ENCODE peak calls at places on chromosomes 16 and 17, in seven cellular contexts. One of them, this sample, is unnamed.
A peak's percentile ranks its signal among the peaks of the same experiment; 100 is the strongest.

GRCh38 chr17:39633570-39634183 is 3.3 kb upstream of the STARD3 start:
- DNase-seq in CD8-positive, alpha-beta T cell: no peak
- DNase-seq in small intestine: no peak
- DNase-seq in heart left ventricle: no peak
- DNase-seq in SK-N-SH: no peak
- DNase-seq in left ventricle myocardium inferior: no peak
- DNase-seq in adrenal gland: no peak
- DNase-seq in this sample: no peak

GRCh38 chr17:29291163-29291752 is 2.7 kb downstream of the NUFIP2 start:
- DNase-seq in heart left ventricle: no peak
- DNase-seq in CD8-positive, alpha-beta T cell: no peak
- DNase-seq in small intestine: peak; percentile 80
- DNase-seq in adrenal gland: no peak
- DNase-seq in left ventricle myocardium inferior: no peak
- DNase-seq in SK-N-SH: peak; percentile 50
- DNase-seq in this sample: no peak

GRCh38 chr17:58007781-58008706 is 998 bp upstream of the SRSF1 start:
- DNase-seq in small intestine: no peak
- DNase-seq in left ventricle myocardium inferior: no peak
- DNase-seq in heart left ventricle: no peak
- DNase-seq in CD8-positive, alpha-beta T cell: no peak
- DNase-seq in adrenal gland: no peak
- DNase-seq in SK-N-SH: peak; percentile 45
- DNase-seq in this sample: no peak

GRCh38 chr16:68936729-68937631 is 93.6 kb downstream of the TANGO6 start:
- DNase-seq in SK-N-SH: no peak
- DNase-seq in adrenal gland: no peak
- DNase-seq in left ventricle myocardium inferior: no peak
- DNase-seq in small intestine: no peak
- DNase-seq in CD8-positive, alpha-beta T cell: no peak
- DNase-seq in heart left ventricle: no peak
- DNase-seq in this sample: no peak

GRCh38 chr17:63405741-63406261 is 40.3 kb downstream of the CYB561 start:
- DNase-seq in heart left ventricle: no peak
- DNase-seq in left ventricle myocardium inferior: no peak
- DNase-seq in CD8-positive, alpha-beta T cell: no peak
- DNase-seq in adrenal gland: no peak
- DNase-seq in SK-N-SH: peak; percentile 54
- DNase-seq in small intestine: peak; percentile 67
- DNase-seq in this sample: no peak

GRCh38 chr16:4790871-4791270 is 2.7 kb upstream of the SEPTIN12 start:
- DNase-seq in CD8-positive, alpha-beta T cell: no peak
- DNase-seq in small intestine: no peak
- DNase-seq in left ventricle myocardium inferior: no peak
- DNase-seq in heart left ventricle: no peak
- DNase-seq in SK-N-SH: no peak
- DNase-seq in adrenal gland: no peak
- DNase-seq in this sample: no peak

GRCh38 chr16:85205747-85206471 is 93.6 kb upstream of the CIBAR2 start:
- DNase-seq in adrenal gland: peak; percentile 70
- DNase-seq in small intestine: peak; percentile 63
- DNase-seq in CD8-positive, alpha-beta T cell: no peak
- DNase-seq in SK-N-SH: peak; percentile 73
- DNase-seq in heart left ventricle: no peak
- DNase-seq in left ventricle myocardium inferior: no peak
- DNase-seq in this sample: no peak

GRCh38 chr17:16599537-16599936 is 30.5 kb upstream of the ZNF287 start:
- DNase-seq in SK-N-SH: no peak
- DNase-seq in adrenal gland: no peak
- DNase-seq in CD8-positive, alpha-beta T cell: no peak
- DNase-seq in heart left ventricle: no peak
- DNase-seq in left ventricle myocardium inferior: no peak
- DNase-seq in small intestine: peak; percentile 72
- DNase-seq in this sample: no peak

GRCh38 chr16:49763826-49764225 is 92.1 kb downstream of the ZNF423 start:
- DNase-seq in SK-N-SH: no peak
- DNase-seq in small intestine: no peak
- DNase-seq in left ventricle myocardium inferior: no peak
- DNase-seq in adrenal gland: no peak
- DNase-seq in heart left ventricle: no peak
- DNase-seq in CD8-positive, alpha-beta T cell: no peak
- DNase-seq in this sample: no peak

GRCh38 chr17:81572499-81573030 is 20.4 kb upstream of the FAAP100 start:
- DNase-seq in adrenal gland: no peak
- DNase-seq in left ventricle myocardium inferior: no peak
- DNase-seq in heart left ventricle: no peak
- DNase-seq in small intestine: no peak
- DNase-seq in CD8-positive, alpha-beta T cell: no peak
- DNase-seq in SK-N-SH: no peak
- DNase-seq in this sample: no peak

GRCh38 chr17:38869647-38870258 is at the start of gene LASP1:
- DNase-seq in small intestine: peak; percentile 89
- DNase-seq in CD8-positive, alpha-beta T cell: peak; percentile 96
- DNase-seq in left ventricle myocardium inferior: peak; percentile 90
- DNase-seq in SK-N-SH: peak; percentile 96
- DNase-seq in heart left ventricle: peak; percentile 93
- DNase-seq in adrenal gland: peak; percentile 82
- DNase-seq in this sample: peak; percentile 88

GRCh38 chr17:72117748-72118587 is 2.9 kb upstream of the SOX9 start:
- DNase-seq in heart left ventricle: no peak
- DNase-seq in SK-N-SH: peak; percentile 41
- DNase-seq in small intestine: peak; percentile 20
- DNase-seq in CD8-positive, alpha-beta T cell: no peak
- DNase-seq in left ventricle myocardium inferior: no peak
- DNase-seq in adrenal gland: no peak
- DNase-seq in this sample: no peak

GRCh38 chr16:19153876-19154275 is 14.2 kb upstream of the SYT17 start:
- DNase-seq in adrenal gland: no peak
- DNase-seq in small intestine: no peak
- DNase-seq in CD8-positive, alpha-beta T cell: no peak
- DNase-seq in left ventricle myocardium inferior: no peak
- DNase-seq in SK-N-SH: peak; percentile 33
- DNase-seq in heart left ventricle: no peak
- DNase-seq in this sample: no peak

GRCh38 chr17:61459968-61460718 is 7.9 kb downstream of the TBX4 start:
- DNase-seq in heart left ventricle: no peak
- DNase-seq in small intestine: no peak
- DNase-seq in SK-N-SH: no peak
- DNase-seq in left ventricle myocardium inferior: no peak
- DNase-seq in adrenal gland: no peak
- DNase-seq in CD8-positive, alpha-beta T cell: no peak
- DNase-seq in this sample: peak; percentile 36

GRCh38 chr17:79568661-79569060 is 42.2 kb downstream of the RBFOX3 start:
- DNase-seq in SK-N-SH: no peak
- DNase-seq in small intestine: no peak
- DNase-seq in adrenal gland: no peak
- DNase-seq in left ventricle myocardium inferior: no peak
- DNase-seq in heart left ventricle: no peak
- DNase-seq in CD8-positive, alpha-beta T cell: no peak
- DNase-seq in this sample: no peak

GRCh38 chr17:39385040-39385439 is 16.4 kb downstream of the FBXL20 start:
- DNase-seq in SK-N-SH: no peak
- DNase-seq in CD8-positive, alpha-beta T cell: no peak
- DNase-seq in small intestine: no peak
- DNase-seq in heart left ventricle: no peak
- DNase-seq in left ventricle myocardium inferior: no peak
- DNase-seq in adrenal gland: no peak
- DNase-seq in this sample: no peak

GRCh38 chr16:27698266-27698665 is 148.3 kb downstream of the KATNIP start:
- DNase-seq in heart left ventricle: no peak
- DNase-seq in SK-N-SH: no peak
- DNase-seq in adrenal gland: no peak
- DNase-seq in left ventricle myocardium inferior: no peak
- DNase-seq in CD8-positive, alpha-beta T cell: no peak
- DNase-seq in small intestine: peak; percentile 17
- DNase-seq in this sample: no peak

GRCh38 chr17:50258647-50259483 is 15.4 kb upstream of the TMEM92 start:
- DNase-seq in left ventricle myocardium inferior: no peak
- DNase-seq in heart left ventricle: no peak
- DNase-seq in CD8-positive, alpha-beta T cell: peak; percentile 42
- DNase-seq in adrenal gland: no peak
- DNase-seq in SK-N-SH: peak; percentile 85
- DNase-seq in small intestine: no peak
- DNase-seq in this sample: peak; percentile 51

GRCh38 chr17:79865351-79866210 is 26.3 kb upstream of the CBX4 start:
- DNase-seq in heart left ventricle: no peak
- DNase-seq in adrenal gland: no peak
- DNase-seq in CD8-positive, alpha-beta T cell: no peak
- DNase-seq in left ventricle myocardium inferior: no peak
- DNase-seq in small intestine: no peak
- DNase-seq in SK-N-SH: peak; percentile 19
- DNase-seq in this sample: peak; percentile 85

GRCh38 chr16:19677403-19677802 is 40.6 kb downstream of the KNOP1 start:
- DNase-seq in small intestine: no peak
- DNase-seq in left ventricle myocardium inferior: peak; percentile 32
- DNase-seq in CD8-positive, alpha-beta T cell: no peak
- DNase-seq in heart left ventricle: peak; percentile 51
- DNase-seq in adrenal gland: no peak
- DNase-seq in SK-N-SH: no peak
- DNase-seq in this sample: no peak

GRCh38 chr17:9932481-9932880 is 27.4 kb upstream of the RCVRN start:
- DNase-seq in left ventricle myocardium inferior: no peak
- DNase-seq in SK-N-SH: no peak
- DNase-seq in small intestine: no peak
- DNase-seq in CD8-positive, alpha-beta T cell: no peak
- DNase-seq in heart left ventricle: no peak
- DNase-seq in adrenal gland: no peak
- DNase-seq in this sample: no peak

GRCh38 chr17:606501-607243 is 108.0 kb downstream of the VPS53 start:
- DNase-seq in CD8-positive, alpha-beta T cell: no peak
- DNase-seq in heart left ventricle: no peak
- DNase-seq in small intestine: no peak
- DNase-seq in left ventricle myocardium inferior: no peak
- DNase-seq in adrenal gland: no peak
- DNase-seq in SK-N-SH: no peak
- DNase-seq in this sample: no peak

GRCh38 chr17:607341-608060 is 107.1 kb downstream of the VPS53 start:
- DNase-seq in left ventricle myocardium inferior: no peak
- DNase-seq in SK-N-SH: no peak
- DNase-seq in adrenal gland: no peak
- DNase-seq in heart left ventricle: no peak
- DNase-seq in CD8-positive, alpha-beta T cell: no peak
- DNase-seq in small intestine: no peak
- DNase-seq in this sample: no peak

GRCh38 chr17:610285-610684 is 104.4 kb downstream of the VPS53 start:
- DNase-seq in small intestine: no peak
- DNase-seq in CD8-positive, alpha-beta T cell: no peak
- DNase-seq in adrenal gland: no peak
- DNase-seq in SK-N-SH: no peak
- DNase-seq in heart left ventricle: no peak
- DNase-seq in left ventricle myocardium inferior: no peak
- DNase-seq in this sample: no peak

GRCh38 chr17:604719-605118 is 109.9 kb downstream of the VPS53 start:
- DNase-seq in small intestine: no peak
- DNase-seq in left ventricle myocardium inferior: no peak
- DNase-seq in SK-N-SH: no peak
- DNase-seq in CD8-positive, alpha-beta T cell: no peak
- DNase-seq in adrenal gland: no peak
- DNase-seq in heart left ventricle: no peak
- DNase-seq in this sample: no peak

GRCh38 chr17:608911-609882 is 105.4 kb downstream of the VPS53 start:
- DNase-seq in CD8-positive, alpha-beta T cell: no peak
- DNase-seq in small intestine: peak; percentile 59
- DNase-seq in left ventricle myocardium inferior: no peak
- DNase-seq in adrenal gland: no peak
- DNase-seq in heart left ventricle: no peak
- DNase-seq in SK-N-SH: peak; percentile 35
- DNase-seq in this sample: no peak
- H3K27ac ChIP-seq in CD8-positive, alpha-beta T cell: no peak overlapping the region
- H3K27ac ChIP-seq in small intestine: no peak overlapping the region
- H3K27ac ChIP-seq in left ventricle myocardium inferior: no peak overlapping the region
- H3K27ac ChIP-seq in adrenal gland: no peak overlapping the region
- H3K27ac ChIP-seq in heart left ventricle: no peak overlapping the region
- H3K27ac ChIP-seq in SK-N-SH: peak overlapping the region; percentile 56
- H3K27ac ChIP-seq in this sample: no peak overlapping the region

DNA sequence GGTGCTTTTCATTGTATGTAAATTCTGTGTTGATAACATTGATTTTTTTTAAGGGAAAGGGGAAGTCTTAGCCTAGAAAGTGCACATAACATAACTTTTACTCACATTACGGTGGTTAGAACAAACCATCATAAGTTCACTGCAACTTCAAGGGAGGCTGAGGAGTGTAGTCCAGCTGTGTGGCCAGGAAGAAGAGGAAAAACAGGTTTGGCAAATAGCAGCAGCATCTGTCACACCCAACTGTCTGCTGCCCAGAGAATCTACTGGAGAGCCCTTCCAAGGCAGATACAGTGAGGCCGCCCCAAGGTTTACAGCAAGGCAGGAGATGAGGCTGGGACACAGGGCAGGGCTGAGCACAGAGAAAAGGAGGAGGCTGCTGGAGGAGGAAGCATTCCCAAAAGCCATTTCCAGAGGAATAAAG is 60.6 kb downstream of the AIPL1 start:
- DNase-seq in heart left ventricle: no peak
- DNase-seq in small intestine: no peak
- DNase-seq in adrenal gland: no peak
- DNase-seq in CD8-positive, alpha-beta T cell: no peak
- DNase-seq in SK-N-SH: no peak
- DNase-seq in left ventricle myocardium inferior: no peak
- DNase-seq in this sample: no peak
- H3K4me1 ChIP-seq in heart left ventricle: no peaks in the 10 kb centered on the region
- H3K4me1 ChIP-seq in small intestine: no peaks in the 10 kb centered on the region
- H3K4me1 ChIP-seq in adrenal gland: no peaks in the 10 kb centered on the region
- H3K4me1 ChIP-seq in CD8-positive, alpha-beta T cell: no peaks in the 10 kb centered on the region
- H3K4me1 ChIP-seq in SK-N-SH: no peaks in the 10 kb centered on the region
- H3K4me1 ChIP-seq in left ventricle myocardium inferior: peaks cover 5% of the 10 kb centered on the region
- H3K4me1 ChIP-seq in this sample: peaks cover 14% of the 10 kb centered on the region

DNA sequence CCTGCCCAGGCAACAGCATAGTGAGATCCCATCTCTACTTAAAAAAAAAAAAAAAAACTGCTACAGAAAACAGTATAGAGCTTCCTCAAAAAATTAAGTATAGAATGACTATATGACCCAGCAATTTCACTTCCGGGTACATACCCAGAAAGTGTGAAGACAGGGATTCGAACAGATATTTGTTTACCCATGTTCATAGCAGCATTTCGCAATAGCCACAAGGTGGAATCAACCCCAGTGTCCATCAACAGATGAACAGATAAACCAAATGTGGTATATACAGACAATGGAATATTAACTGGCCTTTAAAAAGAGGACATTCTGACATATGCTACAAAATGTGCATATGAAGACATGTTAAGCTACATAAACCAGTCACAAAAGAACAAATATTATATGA is 95.5 kb downstream of the CHD9NB start:
- DNase-seq in heart left ventricle: no peak
- DNase-seq in CD8-positive, alpha-beta T cell: no peak
- DNase-seq in left ventricle myocardium inferior: no peak
- DNase-seq in SK-N-SH: no peak
- DNase-seq in small intestine: no peak
- DNase-seq in adrenal gland: no peak
- DNase-seq in this sample: no peak
- H3K27ac ChIP-seq in heart left ventricle: no peak overlapping the region
- H3K27ac ChIP-seq in CD8-positive, alpha-beta T cell: no peak overlapping the region
- H3K27ac ChIP-seq in left ventricle myocardium inferior: no peak overlapping the region
- H3K27ac ChIP-seq in SK-N-SH: no peak overlapping the region
- H3K27ac ChIP-seq in small intestine: no peak overlapping the region
- H3K27ac ChIP-seq in adrenal gland: no peak overlapping the region
- H3K27ac ChIP-seq in this sample: no peak overlapping the region

DNA sequence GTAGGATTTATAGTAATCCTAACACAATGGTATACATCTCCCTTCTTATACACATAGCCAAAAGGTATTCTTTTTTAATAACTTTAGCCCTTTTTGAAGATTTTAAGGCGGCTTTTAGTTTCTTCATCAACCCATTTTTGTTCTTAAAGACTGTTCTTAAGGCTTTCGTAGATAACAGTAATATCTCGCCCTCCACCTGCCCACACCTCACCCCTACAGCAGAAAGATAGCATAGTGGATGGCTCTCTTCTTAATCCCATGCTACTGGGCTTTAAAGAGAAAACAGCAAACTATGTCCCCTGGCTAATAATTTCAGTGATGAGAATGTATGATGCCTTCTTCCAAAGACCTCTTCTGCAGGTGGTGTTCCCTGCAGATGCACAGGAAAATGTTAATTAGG is 8.6 kb downstream of the IGSF6 start:
- DNase-seq in SK-N-SH: no peak
- DNase-seq in CD8-positive, alpha-beta T cell: no peak
- DNase-seq in adrenal gland: no peak
- DNase-seq in small intestine: no peak
- DNase-seq in heart left ventricle: no peak
- DNase-seq in left ventricle myocardium inferior: no peak
- DNase-seq in this sample: no peak
- H3K4me1 ChIP-seq in SK-N-SH: peaks cover 12% of the 10 kb centered on the region
- H3K4me1 ChIP-seq in CD8-positive, alpha-beta T cell: peaks cover 56% of the 10 kb centered on the region
- H3K4me1 ChIP-seq in adrenal gland: peaks cover 21% of the 10 kb centered on the region
- H3K4me1 ChIP-seq in small intestine: no peaks in the 10 kb centered on the region
- H3K4me1 ChIP-seq in heart left ventricle: no peaks in the 10 kb centered on the region
- H3K4me1 ChIP-seq in left ventricle myocardium inferior: peaks cover 38% of the 10 kb centered on the region
- H3K4me1 ChIP-seq in this sample: peaks cover 8% of the 10 kb centered on the region